ENCODE peak calls at places on chromosome 17, in five cellular contexts. One of them, this sample, is unnamed.
A peak's percentile ranks its signal among the peaks of the same experiment; 100 is the strongest.

GRCh38 chr17:75428775-75429469 is 23.4 kb upstream of the GRB2 start:
- DNase-seq in NCI-H1092 treated with DMSO at 0.1 percent for 48 hours: no peak
- DNase-seq in left ventricle myocardium inferior: no peak
- DNase-seq in stimulated activated CD8-positive, alpha-beta memory T cell treated with anti-CD3 and anti-CD28 coated beads, Interleukin-15, amount 100 ng/mL, for 1 hour: no peak
- DNase-seq in activated naive CD8-positive, alpha-beta T cell treated with anti-CD3 and anti-CD28 coated beads for 36 hours: no peak
- DNase-seq in this sample: no peak

GRCh38 chr17:71633391-71633849 is 487.4 kb upstream of the SOX9 start:
- DNase-seq in activated naive CD8-positive, alpha-beta T cell treated with anti-CD3 and anti-CD28 coated beads for 36 hours: no peak
- DNase-seq in NCI-H1092 treated with DMSO at 0.1 percent for 48 hours: no peak
- DNase-seq in left ventricle myocardium inferior: no peak
- DNase-seq in stimulated activated CD8-positive, alpha-beta memory T cell treated with anti-CD3 and anti-CD28 coated beads, Interleukin-15, amount 100 ng/mL, for 1 hour: no peak
- DNase-seq in this sample: no peak

GRCh38 chr17:10118788-10119130 is 79.6 kb downstream of the GAS7 start:
- DNase-seq in left ventricle myocardium inferior: no peak
- DNase-seq in stimulated activated CD8-positive, alpha-beta memory T cell treated with anti-CD3 and anti-CD28 coated beads, Interleukin-15, amount 100 ng/mL, for 1 hour: no peak
- DNase-seq in activated naive CD8-positive, alpha-beta T cell treated with anti-CD3 and anti-CD28 coated beads for 36 hours: no peak
- DNase-seq in NCI-H1092 treated with DMSO at 0.1 percent for 48 hours: no peak
- DNase-seq in this sample: no peak

GRCh38 chr17:12627776-12628491 is 37.8 kb upstream of the MYOCD start:
- DNase-seq in left ventricle myocardium inferior: no peak
- DNase-seq in stimulated activated CD8-positive, alpha-beta memory T cell treated with anti-CD3 and anti-CD28 coated beads, Interleukin-15, amount 100 ng/mL, for 1 hour: no peak
- DNase-seq in activated naive CD8-positive, alpha-beta T cell treated with anti-CD3 and anti-CD28 coated beads for 36 hours: no peak
- DNase-seq in NCI-H1092 treated with DMSO at 0.1 percent for 48 hours: no peak
- DNase-seq in this sample: no peak

GRCh38 chr17:2982854-2983636 is 80.4 kb downstream of the OR1D5 start:
- DNase-seq in NCI-H1092 treated with DMSO at 0.1 percent for 48 hours: peak; percentile 44
- DNase-seq in activated naive CD8-positive, alpha-beta T cell treated with anti-CD3 and anti-CD28 coated beads for 36 hours: no peak
- DNase-seq in stimulated activated CD8-positive, alpha-beta memory T cell treated with anti-CD3 and anti-CD28 coated beads, Interleukin-15, amount 100 ng/mL, for 1 hour: no peak
- DNase-seq in left ventricle myocardium inferior: peak; percentile 79
- DNase-seq in this sample: no peak

GRCh38 chr17:62712011-62712615 is 84.6 kb downstream of the MRC2 start:
- DNase-seq in left ventricle myocardium inferior: no peak
- DNase-seq in NCI-H1092 treated with DMSO at 0.1 percent for 48 hours: no peak
- DNase-seq in stimulated activated CD8-positive, alpha-beta memory T cell treated with anti-CD3 and anti-CD28 coated beads, Interleukin-15, amount 100 ng/mL, for 1 hour: no peak
- DNase-seq in activated naive CD8-positive, alpha-beta T cell treated with anti-CD3 and anti-CD28 coated beads for 36 hours: no peak
- DNase-seq in this sample: no peak

GRCh38 chr17:180380-181212 is 854 bp downstream of the DOC2B start:
- DNase-seq in activated naive CD8-positive, alpha-beta T cell treated with anti-CD3 and anti-CD28 coated beads for 36 hours: no peak
- DNase-seq in left ventricle myocardium inferior: peak; percentile 35
- DNase-seq in stimulated activated CD8-positive, alpha-beta memory T cell treated with anti-CD3 and anti-CD28 coated beads, Interleukin-15, amount 100 ng/mL, for 1 hour: no peak
- DNase-seq in NCI-H1092 treated with DMSO at 0.1 percent for 48 hours: no peak
- DNase-seq in this sample: no peak

GRCh38 chr17:45050680-45051059 is 762 bp downstream of the DCAKD start:
- DNase-seq in NCI-H1092 treated with DMSO at 0.1 percent for 48 hours: peak; percentile 37
- DNase-seq in left ventricle myocardium inferior: no peak
- DNase-seq in stimulated activated CD8-positive, alpha-beta memory T cell treated with anti-CD3 and anti-CD28 coated beads, Interleukin-15, amount 100 ng/mL, for 1 hour: no peak
- DNase-seq in activated naive CD8-positive, alpha-beta T cell treated with anti-CD3 and anti-CD28 coated beads for 36 hours: peak; percentile 56
- DNase-seq in this sample: no peak

GRCh38 chr17:17456251-17456650 is 20.5 kb upstream of the MED9 start:
- DNase-seq in activated naive CD8-positive, alpha-beta T cell treated with anti-CD3 and anti-CD28 coated beads for 36 hours: no peak
- DNase-seq in left ventricle myocardium inferior: no peak
- DNase-seq in stimulated activated CD8-positive, alpha-beta memory T cell treated with anti-CD3 and anti-CD28 coated beads, Interleukin-15, amount 100 ng/mL, for 1 hour: no peak
- DNase-seq in NCI-H1092 treated with DMSO at 0.1 percent for 48 hours: no peak
- DNase-seq in this sample: no peak

GRCh38 chr17:79650861-79651260 is 40.0 kb upstream of the RBFOX3 start:
- DNase-seq in NCI-H1092 treated with DMSO at 0.1 percent for 48 hours: no peak
- DNase-seq in activated naive CD8-positive, alpha-beta T cell treated with anti-CD3 and anti-CD28 coated beads for 36 hours: no peak
- DNase-seq in stimulated activated CD8-positive, alpha-beta memory T cell treated with anti-CD3 and anti-CD28 coated beads, Interleukin-15, amount 100 ng/mL, for 1 hour: no peak
- DNase-seq in left ventricle myocardium inferior: no peak
- DNase-seq in this sample: no peak

GRCh38 chr17:27038676-27039075 is 255.2 kb upstream of the WSB1 start:
- DNase-seq in stimulated activated CD8-positive, alpha-beta memory T cell treated with anti-CD3 and anti-CD28 coated beads, Interleukin-15, amount 100 ng/mL, for 1 hour: no peak
- DNase-seq in NCI-H1092 treated with DMSO at 0.1 percent for 48 hours: no peak
- DNase-seq in activated naive CD8-positive, alpha-beta T cell treated with anti-CD3 and anti-CD28 coated beads for 36 hours: no peak
- DNase-seq in left ventricle myocardium inferior: no peak
- DNase-seq in this sample: peak; percentile 74

GRCh38 chr17:17216236-17216635 is 10.1 kb upstream of the PLD6 start:
- DNase-seq in left ventricle myocardium inferior: no peak
- DNase-seq in stimulated activated CD8-positive, alpha-beta memory T cell treated with anti-CD3 and anti-CD28 coated beads, Interleukin-15, amount 100 ng/mL, for 1 hour: no peak
- DNase-seq in activated naive CD8-positive, alpha-beta T cell treated with anti-CD3 and anti-CD28 coated beads for 36 hours: no peak
- DNase-seq in NCI-H1092 treated with DMSO at 0.1 percent for 48 hours: no peak
- DNase-seq in this sample: no peak

GRCh38 chr17:46977750-46978488 is 1.1 kb downstream of the RPRML start:
- DNase-seq in NCI-H1092 treated with DMSO at 0.1 percent for 48 hours: no peak
- DNase-seq in stimulated activated CD8-positive, alpha-beta memory T cell treated with anti-CD3 and anti-CD28 coated beads, Interleukin-15, amount 100 ng/mL, for 1 hour: no peak
- DNase-seq in left ventricle myocardium inferior: no peak
- DNase-seq in activated naive CD8-positive, alpha-beta T cell treated with anti-CD3 and anti-CD28 coated beads for 36 hours: no peak
- DNase-seq in this sample: no peak

GRCh38 chr17:57918017-57918895 is 37.0 kb downstream of the CUEDC1 start:
- DNase-seq in NCI-H1092 treated with DMSO at 0.1 percent for 48 hours: no peak
- DNase-seq in left ventricle myocardium inferior: no peak
- DNase-seq in stimulated activated CD8-positive, alpha-beta memory T cell treated with anti-CD3 and anti-CD28 coated beads, Interleukin-15, amount 100 ng/mL, for 1 hour: no peak
- DNase-seq in activated naive CD8-positive, alpha-beta T cell treated with anti-CD3 and anti-CD28 coated beads for 36 hours: no peak
- DNase-seq in this sample: no peak

GRCh38 chr17:68101992-68102758 is 66.6 kb downstream of the KPNA2 start:
- DNase-seq in stimulated activated CD8-positive, alpha-beta memory T cell treated with anti-CD3 and anti-CD28 coated beads, Interleukin-15, amount 100 ng/mL, for 1 hour: no peak
- DNase-seq in left ventricle myocardium inferior: no peak
- DNase-seq in NCI-H1092 treated with DMSO at 0.1 percent for 48 hours: no peak
- DNase-seq in activated naive CD8-positive, alpha-beta T cell treated with anti-CD3 and anti-CD28 coated beads for 36 hours: no peak
- DNase-seq in this sample: no peak

GRCh38 chr17:47239663-47240374 is 13.8 kb upstream of the ITGB3 start:
- DNase-seq in left ventricle myocardium inferior: peak; percentile 73
- DNase-seq in activated naive CD8-positive, alpha-beta T cell treated with anti-CD3 and anti-CD28 coated beads for 36 hours: no peak
- DNase-seq in stimulated activated CD8-positive, alpha-beta memory T cell treated with anti-CD3 and anti-CD28 coated beads, Interleukin-15, amount 100 ng/mL, for 1 hour: no peak
- DNase-seq in NCI-H1092 treated with DMSO at 0.1 percent for 48 hours: peak; percentile 23
- DNase-seq in this sample: no peak

GRCh38 chr17:34902761-34903325 is 58.4 kb downstream of the CCT6B start:
- DNase-seq in NCI-H1092 treated with DMSO at 0.1 percent for 48 hours: no peak
- DNase-seq in left ventricle myocardium inferior: no peak
- DNase-seq in activated naive CD8-positive, alpha-beta T cell treated with anti-CD3 and anti-CD28 coated beads for 36 hours: no peak
- DNase-seq in stimulated activated CD8-positive, alpha-beta memory T cell treated with anti-CD3 and anti-CD28 coated beads, Interleukin-15, amount 100 ng/mL, for 1 hour: no peak
- DNase-seq in this sample: no peak

GRCh38 chr17:5049314-5049819 is 14.1 kb upstream of the SLC52A1 start:
- DNase-seq in NCI-H1092 treated with DMSO at 0.1 percent for 48 hours: no peak
- DNase-seq in left ventricle myocardium inferior: no peak
- DNase-seq in activated naive CD8-positive, alpha-beta T cell treated with anti-CD3 and anti-CD28 coated beads for 36 hours: no peak
- DNase-seq in stimulated activated CD8-positive, alpha-beta memory T cell treated with anti-CD3 and anti-CD28 coated beads, Interleukin-15, amount 100 ng/mL, for 1 hour: peak; percentile 8
- DNase-seq in this sample: no peak

GRCh38 chr17:63095459-63095858 is 129.4 kb downstream of the TANC2 start:
- DNase-seq in activated naive CD8-positive, alpha-beta T cell treated with anti-CD3 and anti-CD28 coated beads for 36 hours: no peak
- DNase-seq in left ventricle myocardium inferior: no peak
- DNase-seq in NCI-H1092 treated with DMSO at 0.1 percent for 48 hours: no peak
- DNase-seq in stimulated activated CD8-positive, alpha-beta memory T cell treated with anti-CD3 and anti-CD28 coated beads, Interleukin-15, amount 100 ng/mL, for 1 hour: no peak
- DNase-seq in this sample: no peak

GRCh38 chr17:10984163-10984562 is 146.3 kb upstream of the PIRT start:
- DNase-seq in stimulated activated CD8-positive, alpha-beta memory T cell treated with anti-CD3 and anti-CD28 coated beads, Interleukin-15, amount 100 ng/mL, for 1 hour: no peak
- DNase-seq in NCI-H1092 treated with DMSO at 0.1 percent for 48 hours: no peak
- DNase-seq in activated naive CD8-positive, alpha-beta T cell treated with anti-CD3 and anti-CD28 coated beads for 36 hours: no peak
- DNase-seq in left ventricle myocardium inferior: no peak
- DNase-seq in this sample: no peak

GRCh38 chr17:9726291-9726690 is 65.1 kb downstream of the DHRS7C start:
- DNase-seq in left ventricle myocardium inferior: no peak
- DNase-seq in NCI-H1092 treated with DMSO at 0.1 percent for 48 hours: no peak
- DNase-seq in stimulated activated CD8-positive, alpha-beta memory T cell treated with anti-CD3 and anti-CD28 coated beads, Interleukin-15, amount 100 ng/mL, for 1 hour: no peak
- DNase-seq in activated naive CD8-positive, alpha-beta T cell treated with anti-CD3 and anti-CD28 coated beads for 36 hours: no peak
- DNase-seq in this sample: no peak

GRCh38 chr17:77105706-77106105 is 35.1 kb upstream of the SEC14L1 start:
- DNase-seq in NCI-H1092 treated with DMSO at 0.1 percent for 48 hours: no peak
- DNase-seq in activated naive CD8-positive, alpha-beta T cell treated with anti-CD3 and anti-CD28 coated beads for 36 hours: no peak
- DNase-seq in stimulated activated CD8-positive, alpha-beta memory T cell treated with anti-CD3 and anti-CD28 coated beads, Interleukin-15, amount 100 ng/mL, for 1 hour: no peak
- DNase-seq in left ventricle myocardium inferior: no peak
- DNase-seq in this sample: no peak